ENCODE peak calls at places on chromosomes 4 and X, in four cellular contexts. T, X, I and A are unnamed samples. For H3K27me3, the result is how much of the 10 kb centered on the place peaks cover.

GRCh38 chr4:85724801-85725548 is 250.0 kb downstream of the ARHGAP24 start:
- DNase-seq in I (no peak), T (no peak), X (no peak), A (no peak)

GRCh38 chr4:120843840-120844527 is 78.5 kb downstream of the PRDM5 start:
- DNase-seq in X (no peak), T (no peak), I (no peak), A (no peak)

GRCh38 chrX:19723427-19723826 is 164.0 kb downstream of the SH3KBP1 start:
- DNase-seq in I (no peak), X (no peak), T (no peak), A (no peak)

GRCh38 chrX:131083510-131084142 is 25.5 kb downstream of the ARHGAP36 start:
- DNase-seq in I (no peak), T (no peak), X (peak), A (no peak)

GRCh38 chr4:16609170-16609758 is 289.2 kb downstream of the LDB2 start:
- DNase-seq in X (no peak), T (no peak), I (no peak), A (no peak)

GRCh38 chrX:318068-318738 is 393 bp downstream of the GTPBP6 start:
- DNase-seq in X (peak), T (peak), I (peak), A (peak)

GRCh38 chr4:143564472-143564871 is 51.0 kb downstream of the SMARCA5 start:
- DNase-seq in I (no peak), X (no peak), T (no peak), A (no peak)

GRCh38 chr4:113815826-113816225 is 54.3 kb upstream of the CAMK2D start:
- DNase-seq in X (no peak), I (no peak), T (no peak), A (no peak)

GRCh38 chr4:89904524-89904923 is 9.9 kb downstream of the MMRN1 start:
- DNase-seq in X (no peak), T (no peak), I (no peak), A (no peak)

GRCh38 chr4:5928241-5928640 is 35.4 kb upstream of the CRMP1 start:
- DNase-seq in I (no peak), T (no peak), X (no peak), A (no peak)
- H3K27me3 ChIP-seq in I (under half), T (under half), X (under half), A (under half)

GRCh38 chrX:77894921-77895886 is at the start of gene MAGT1:
- DNase-seq in X (peak), T (peak), I (peak), A (peak)
- TF ChIP-seq REST in X (no peak), T (no peak), I (no peak), A (no peak)

DNA sequence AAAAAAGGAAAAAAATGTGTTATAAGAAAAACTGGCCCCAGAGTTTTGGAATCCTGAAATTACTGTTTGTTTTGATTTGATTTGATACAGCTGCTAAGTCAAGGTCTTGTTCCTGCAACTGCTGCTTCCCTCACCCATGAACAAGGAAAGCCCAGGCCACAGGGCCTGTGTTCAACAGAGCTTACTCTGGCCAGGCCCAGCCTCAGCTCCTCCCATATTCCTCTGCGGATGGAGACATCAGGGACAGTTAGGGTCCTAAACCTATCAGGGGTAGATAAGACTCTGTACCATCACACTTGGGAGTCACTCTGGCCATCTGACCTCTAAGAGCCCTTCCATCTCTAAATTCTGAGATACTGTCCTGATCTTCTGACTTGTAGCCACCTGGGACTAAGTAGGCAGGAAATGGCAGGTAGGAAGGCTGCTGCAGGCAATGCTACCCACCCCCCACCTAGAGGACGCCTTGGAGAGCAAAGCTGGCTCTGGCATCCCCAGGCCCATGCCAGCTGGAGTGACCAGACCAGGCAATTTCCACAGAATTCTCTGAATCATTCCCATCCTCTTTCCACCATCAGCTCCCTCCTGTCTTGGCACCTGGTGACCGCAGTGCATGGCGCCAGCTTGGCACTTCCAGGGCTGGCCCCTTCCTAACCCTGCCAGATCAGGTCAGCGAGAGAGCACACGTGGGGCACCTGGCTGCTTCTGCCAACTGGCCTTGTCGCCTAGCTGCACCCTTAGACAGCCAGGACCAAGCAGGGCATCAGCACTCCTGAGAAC is 58.0 kb upstream of the TMEM33 start:
- DNase-seq in T (no peak), X (no peak), I (no peak), A (no peak)
- H3K27me3 ChIP-seq in T (half or more), X (under half), I (under half), A (under half)

GRCh38 chr4:5887361-5888221 is 5.3 kb downstream of the CRMP1 start:
- DNase-seq in T (no peak), I (no peak), X (no peak), A (no peak)
- TF ChIP-seq REST in T (no peak), I (no peak), X (no peak), A (no peak)